ENCODE peak calls at places on chromosomes 11 and 22, in four cellular contexts. A is GM23338, N is foreskin fibroblast, X is ovary. W is an unnamed sample.

GRCh38 chr11:8733847-8734246 is 51.3 kb downstream of the RPL27A start:
- DNase-seq in X (no peak), A (no peak), N (no peak), W (no peak)

GRCh38 chr22:29449296-29449863 is 11.0 kb downstream of the RFPL1 start:
- DNase-seq in X (no peak), N (no peak), A (no peak), W (no peak)

GRCh38 chr11:125593113-125593761 is 585 bp downstream of the STT3A start:
- DNase-seq in N (peak), A (peak), X (no peak), W (no peak)

GRCh38 chr11:38191101-38191500 is 1593.1 kb upstream of the RAG2 start:
- DNase-seq in X (no peak), N (no peak), A (no peak), W (no peak)

GRCh38 chr11:18463439-18463838 is 7.8 kb downstream of the LDHAL6A start:
- DNase-seq in X (no peak), N (no peak), A (no peak), W (no peak)

GRCh38 chr11:87454246-87454645 is 416.5 kb downstream of the TMEM135 start:
- DNase-seq in N (no peak), X (no peak), A (no peak), W (no peak)

GRCh38 chr22:23518381-23519187 is 61.5 kb downstream of the IGLL1 start:
- DNase-seq in N (no peak), A (no peak), X (no peak), W (no peak)

GRCh38 chr22:48736593-48737460 is 1090.8 kb downstream of the BRD1 start:
- DNase-seq in N (no peak), X (no peak), A (no peak), W (no peak)

GRCh38 chr11:75140269-75141138 is 10.4 kb upstream of the SLCO2B1 start:
- DNase-seq in X (peak), N (peak), A (peak), W (peak)

GRCh38 chr22:48495751-48496080 is 1332.0 kb downstream of the BRD1 start:
- DNase-seq in N (no peak), X (no peak), A (no peak), W (no peak)

GRCh38 chr11:27281276-27281675 is 81.7 kb downstream of the CCDC34 start:
- DNase-seq in N (no peak), A (no peak), X (no peak), W (no peak)

GRCh38 chr11:61333638-61334433 is 808 bp downstream of the TKFC start:
- DNase-seq in N (no peak), A (no peak), X (no peak), W (no peak)

GRCh38 chr22:44659140-44659539 is 42.9 kb upstream of the PRR5 start:
- DNase-seq in A (no peak), N (peak), X (peak), W (peak)

GRCh38 chr22:29797351-29797750 is 30.2 kb downstream of the UQCR10 start:
- DNase-seq in A (no peak), N (no peak), X (no peak), W (no peak)

GRCh38 chr22:39655736-39656285 is 85.3 kb downstream of the CACNA1I start:
- DNase-seq in N (no peak), X (no peak), A (no peak), W (no peak)

GRCh38 chr11:91776660-91777059 is 448.0 kb upstream of the FAT3 start:
- DNase-seq in X (no peak), A (no peak), N (no peak), W (no peak)

GRCh38 chr11:8242113-8242475 is 21.6 kb downstream of the LMO1 start:
- DNase-seq in N (no peak), X (no peak), A (peak), W (no peak)

GRCh38 chr11:44564653-44565007 is 833 bp upstream of the CD82 start:
- DNase-seq in X (peak), N (peak), A (peak), W (no peak)

GRCh38 chr11:20156280-20156875 is 3.9 kb downstream of the DBX1 start:
- DNase-seq in N (no peak), X (no peak), A (peak), W (peak)

GRCh38 chr11:20134991-20135736 is 25.1 kb downstream of the DBX1 start:
- DNase-seq in A (no peak), X (no peak), N (no peak), W (no peak)

GRCh38 chr11:2444301-2445106 is at the start of the genes KCNQ1 and TRPM5:
- DNase-seq in N (no peak), X (no peak), A (peak), W (peak)

DNA sequence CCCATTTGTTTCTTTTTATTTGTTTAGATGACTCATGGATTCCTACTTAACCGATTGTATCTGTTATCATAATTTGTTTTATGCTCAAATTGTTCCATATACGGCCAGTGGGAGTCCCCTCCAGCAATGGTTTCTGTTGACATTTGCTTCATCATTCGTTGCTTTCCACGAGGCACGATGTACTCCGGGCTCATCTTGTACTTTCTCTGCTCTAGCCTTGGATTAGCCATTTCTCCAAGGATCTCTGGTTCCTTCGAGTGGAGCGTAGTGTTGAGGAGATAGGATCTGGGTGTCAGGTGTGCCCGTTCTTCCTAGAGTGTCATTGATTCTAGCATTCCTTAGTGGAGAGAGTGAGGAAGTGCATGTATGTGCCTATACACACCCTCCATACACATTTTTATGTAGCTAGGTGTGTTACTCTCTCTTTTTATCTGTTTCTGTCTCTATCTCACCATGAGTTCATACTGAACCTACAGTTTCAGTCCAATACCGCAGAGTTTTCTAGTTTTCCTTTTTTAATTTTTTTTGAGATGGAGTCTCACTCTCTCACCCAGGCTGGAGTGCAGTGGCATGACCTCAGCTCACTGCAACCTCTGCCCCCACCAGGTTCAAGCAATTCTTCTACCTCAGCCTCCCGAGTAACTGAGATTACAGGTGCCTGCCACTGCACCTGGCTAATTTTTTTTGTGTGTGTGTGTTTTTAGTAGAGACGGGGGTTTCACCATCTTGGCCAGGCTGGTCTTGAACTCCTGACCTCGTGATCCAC is 31.4 kb downstream of the TECTA start:
- DNase-seq in X (no peak), A (no peak), N (peak), W (no peak)
- TF ChIP-seq CTCF in X (no peak), A (no peak), N (no peak), W (no peak)

GRCh38 chr11:65479184-65480145 is 19.4 kb upstream of the MALAT1 start:
- DNase-seq in X (peak), A (peak), N (peak), W (peak)
- TF ChIP-seq CTCF in X (no peak), A (peak), N (peak), W (no peak)

GRCh38 chr11:74123008-74123448 is 47.8 kb downstream of the C2CD3 start:
- DNase-seq in X (no peak), N (no peak), A (peak), W (no peak)
- TF ChIP-seq CTCF in X (no peak), N (no peak), A (no peak), W (no peak)

GRCh38 chr22:46594947-46595298 is 25.3 kb upstream of the GRAMD4 start:
- DNase-seq in A (no peak), N (no peak), X (no peak), W (no peak)

GRCh38 chr22:46598224-46598623 is 22.0 kb upstream of the GRAMD4 start:
- DNase-seq in N (no peak), A (no peak), X (no peak), W (no peak)

GRCh38 chr22:46596032-46596441 is 24.1 kb upstream of the GRAMD4 start:
- DNase-seq in A (no peak), X (no peak), N (no peak), W (no peak)

GRCh38 chr22:46595545-46595944 is 24.6 kb upstream of the GRAMD4 start:
- DNase-seq in X (no peak), N (no peak), A (no peak), W (no peak)

DNA sequence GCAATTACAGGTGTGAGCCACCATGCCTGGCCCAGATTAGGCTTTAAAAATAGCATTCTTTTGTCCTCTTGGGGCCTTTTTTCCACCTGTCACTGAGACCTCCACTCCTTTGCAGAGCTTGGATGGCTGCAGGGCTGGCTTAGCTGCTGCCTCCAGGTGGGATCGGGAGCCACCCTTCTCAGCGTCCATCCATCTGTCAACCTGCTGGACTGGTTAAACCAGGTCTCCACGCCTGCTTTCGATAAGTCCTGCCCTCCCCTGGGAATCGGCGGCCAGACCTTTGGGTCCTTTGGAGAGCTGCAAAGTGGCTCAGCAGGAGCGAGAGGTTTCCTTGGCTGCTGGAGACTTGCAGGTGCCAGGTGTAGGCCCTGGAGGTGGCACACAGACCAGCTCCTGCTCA is 23.4 kb upstream of the GRAMD4 start:
- DNase-seq in A (peak), N (no peak), X (no peak), W (no peak)
- TF ChIP-seq CTCF in A (no peak), N (no peak), X (no peak), W (no peak)

DNA sequence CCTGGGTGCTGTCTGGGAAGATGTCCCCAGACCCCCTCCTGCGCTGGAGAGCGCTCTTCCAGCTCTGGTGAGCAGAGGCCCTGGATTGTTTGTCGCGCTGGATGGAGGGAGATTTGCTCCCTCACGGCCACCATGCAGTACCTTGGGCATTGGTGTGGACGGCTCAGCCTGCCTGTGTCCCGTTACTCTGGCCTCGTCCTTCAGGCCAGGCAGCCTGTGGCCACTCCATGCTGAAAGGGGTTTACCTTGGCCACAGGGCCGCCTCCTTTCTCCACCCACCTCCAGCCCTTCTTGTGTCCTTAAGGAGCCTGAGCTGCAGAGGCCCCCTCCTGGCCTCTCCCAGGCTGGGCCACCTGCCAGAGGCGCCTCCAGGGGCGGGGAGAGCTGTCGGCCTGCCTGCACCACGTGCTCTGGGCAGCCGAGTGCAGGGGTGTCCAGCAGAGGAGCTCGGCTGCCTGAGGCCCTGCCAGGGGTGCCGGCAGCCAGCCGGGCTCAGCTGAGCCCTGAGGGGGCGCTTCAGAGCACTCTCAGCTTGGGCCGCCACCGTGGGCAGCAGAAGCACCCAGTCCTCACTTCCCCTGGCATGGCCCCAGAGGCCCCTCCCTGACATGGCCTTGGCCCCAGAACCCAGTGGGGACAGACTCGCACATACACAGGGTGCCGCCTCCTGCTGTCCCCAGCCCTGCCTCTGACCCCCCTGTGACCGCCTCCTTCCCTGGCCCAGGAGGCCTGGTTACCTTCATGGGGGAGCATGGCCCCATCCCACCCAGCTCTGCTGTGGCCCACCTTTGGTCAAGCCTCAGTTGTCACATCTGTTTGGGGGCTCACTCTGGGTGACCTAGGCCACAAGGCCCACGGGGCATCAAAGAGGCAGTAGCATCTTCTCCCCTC is 3.4 kb downstream of the CCND1 start:
- DNase-seq in X (peak), N (peak), A (no peak), W (no peak)
- TF ChIP-seq CTCF in X (no peak), N (peak), A (peak), W (no peak)

GRCh38 chr11:32561835-32562234 is 21.8 kb upstream of the EIF3M start:
- DNase-seq in X (no peak), N (no peak), A (peak), W (no peak)
- TF ChIP-seq CTCF in X (no peak), N (no peak), A (peak), W (no peak)

GRCh38 chr11:117232911-117233409 is 489 bp downstream of the RNF214 start:
- DNase-seq in N (no peak), X (peak), A (peak), W (peak)
- TF ChIP-seq CTCF in N (no peak), X (no peak), A (no peak), W (no peak)

GRCh38 chr11:128532016-128532570 is 55.3 kb downstream of the ETS1 start:
- DNase-seq in N (no peak), A (no peak), X (no peak), W (no peak)

GRCh38 chr11:128530119-128531091 is 57.0 kb downstream of the ETS1 start:
- DNase-seq in A (no peak), N (peak), X (no peak), W (no peak)

GRCh38 chr11:128532571-128533091 is 54.7 kb downstream of the ETS1 start:
- DNase-seq in X (no peak), N (no peak), A (peak), W (no peak)

GRCh38 chr11:128533473-128533872 is 53.9 kb downstream of the ETS1 start:
- DNase-seq in A (no peak), N (no peak), X (no peak), W (no peak)

DNA sequence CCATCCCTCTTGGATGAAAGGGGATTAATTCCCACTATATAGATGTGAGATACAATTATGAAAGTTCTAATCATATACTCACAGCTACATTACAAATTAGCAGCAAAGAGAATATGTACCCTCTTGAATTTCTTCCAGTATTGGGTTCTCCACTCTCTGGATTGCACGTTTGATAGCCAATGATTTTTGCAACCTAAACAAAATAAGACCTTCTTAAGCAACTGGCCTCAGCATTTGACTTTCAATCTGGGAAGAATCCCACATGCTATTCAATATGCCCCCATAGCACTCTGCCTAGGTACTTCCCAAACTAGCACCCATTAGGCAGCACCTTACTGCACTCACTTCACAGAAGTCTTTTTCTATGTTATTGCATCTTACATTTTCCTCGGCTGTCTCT is 55.8 kb downstream of the ETS1 start:
- DNase-seq in X (no peak), N (no peak), A (no peak), W (no peak)
- TF ChIP-seq CTCF in X (no peak), N (no peak), A (no peak), W (no peak)